ENCODE peak calls at places on chromosomes 4 and X, in ten cellular contexts. One of them, this sample, is unnamed.
A peak's percentile ranks its signal among the peaks of the same experiment; 100 is the strongest.

GRCh38 chrX:13067842-13068241 is 23.4 kb upstream of the FAM9C start:
- DNase-seq in NCI-H1694 treated with DMSO at 0.1 percent for 48 hours: no peak
- DNase-seq in GM04503: no peak
- DNase-seq in T-cell: no peak
- DNase-seq in AG09309: no peak
- DNase-seq in mammary epithelial cell: no peak
- DNase-seq in AG04450: no peak
- DNase-seq in HuH-7.5: no peak
- DNase-seq in brain microvascular endothelial cell: no peak
- DNase-seq in GM12864: no peak
- DNase-seq in this sample: no peak

GRCh38 chrX:78945186-78945912 is at the start of gene P2RY10:
- DNase-seq in GM12864: peak; percentile 59
- DNase-seq in GM04503: no peak
- DNase-seq in AG04450: no peak
- DNase-seq in brain microvascular endothelial cell: no peak
- DNase-seq in NCI-H1694 treated with DMSO at 0.1 percent for 48 hours: no peak
- DNase-seq in T-cell: no peak
- DNase-seq in mammary epithelial cell: no peak
- DNase-seq in HuH-7.5: no peak
- DNase-seq in AG09309: no peak
- DNase-seq in this sample: peak; percentile 62

GRCh38 chr4:1239949-1240305 is 9.0 kb downstream of the CTBP1 start:
- DNase-seq in GM12864: no peak
- DNase-seq in AG04450: no peak
- DNase-seq in NCI-H1694 treated with DMSO at 0.1 percent for 48 hours: no peak
- DNase-seq in brain microvascular endothelial cell: no peak
- DNase-seq in T-cell: no peak
- DNase-seq in AG09309: no peak
- DNase-seq in HuH-7.5: peak; percentile 20
- DNase-seq in mammary epithelial cell: no peak
- DNase-seq in GM04503: no peak
- DNase-seq in this sample: peak; percentile 37

GRCh38 chr4:150363721-150364688 is 217.9 kb upstream of the MAB21L2 start:
- DNase-seq in T-cell: no peak
- DNase-seq in GM12864: no peak
- DNase-seq in AG09309: no peak
- DNase-seq in NCI-H1694 treated with DMSO at 0.1 percent for 48 hours: no peak
- DNase-seq in mammary epithelial cell: no peak
- DNase-seq in AG04450: no peak
- DNase-seq in GM04503: no peak
- DNase-seq in HuH-7.5: no peak
- DNase-seq in brain microvascular endothelial cell: no peak
- DNase-seq in this sample: no peak

GRCh38 chrX:50779694-50780093 is 34.3 kb downstream of the SHROOM4 start:
- DNase-seq in AG04450: no peak
- DNase-seq in GM12864: no peak
- DNase-seq in mammary epithelial cell: no peak
- DNase-seq in T-cell: no peak
- DNase-seq in AG09309: no peak
- DNase-seq in GM04503: no peak
- DNase-seq in brain microvascular endothelial cell: no peak
- DNase-seq in NCI-H1694 treated with DMSO at 0.1 percent for 48 hours: no peak
- DNase-seq in HuH-7.5: no peak
- DNase-seq in this sample: no peak

GRCh38 chrX:21738145-21738949 is 19.6 kb downstream of the SMPX start:
- DNase-seq in GM04503: no peak
- DNase-seq in T-cell: no peak
- DNase-seq in AG09309: no peak
- DNase-seq in mammary epithelial cell: no peak
- DNase-seq in NCI-H1694 treated with DMSO at 0.1 percent for 48 hours: no peak
- DNase-seq in GM12864: no peak
- DNase-seq in HuH-7.5: no peak
- DNase-seq in brain microvascular endothelial cell: no peak
- DNase-seq in AG04450: no peak
- DNase-seq in this sample: no peak

GRCh38 chr4:99885063-99885664 is 9.1 kb downstream of the LAMTOR3 start:
- DNase-seq in HuH-7.5: no peak
- DNase-seq in T-cell: no peak
- DNase-seq in GM12864: peak; percentile 18
- DNase-seq in AG04450: no peak
- DNase-seq in NCI-H1694 treated with DMSO at 0.1 percent for 48 hours: no peak
- DNase-seq in mammary epithelial cell: peak; percentile 34
- DNase-seq in GM04503: no peak
- DNase-seq in AG09309: no peak
- DNase-seq in brain microvascular endothelial cell: peak; percentile 22
- DNase-seq in this sample: no peak

GRCh38 chr4:123338715-123339114 is 57.9 kb upstream of the SPRY1 start:
- DNase-seq in T-cell: no peak
- DNase-seq in AG04450: no peak
- DNase-seq in HuH-7.5: no peak
- DNase-seq in brain microvascular endothelial cell: no peak
- DNase-seq in GM04503: no peak
- DNase-seq in NCI-H1694 treated with DMSO at 0.1 percent for 48 hours: no peak
- DNase-seq in mammary epithelial cell: no peak
- DNase-seq in AG09309: no peak
- DNase-seq in GM12864: no peak
- DNase-seq in this sample: no peak

GRCh38 chr4:4182835-4183568 is 43.7 kb downstream of the OTOP1 start:
- DNase-seq in AG09309: no peak
- DNase-seq in mammary epithelial cell: no peak
- DNase-seq in brain microvascular endothelial cell: no peak
- DNase-seq in GM04503: no peak
- DNase-seq in T-cell: no peak
- DNase-seq in GM12864: no peak
- DNase-seq in AG04450: no peak
- DNase-seq in HuH-7.5: peak; percentile 26
- DNase-seq in NCI-H1694 treated with DMSO at 0.1 percent for 48 hours: no peak
- DNase-seq in this sample: peak; percentile 14

GRCh38 chr4:173516621-173517612 is 13.1 kb downstream of the HAND2 start:
- DNase-seq in AG09309: no peak
- DNase-seq in HuH-7.5: no peak
- DNase-seq in AG04450: no peak
- DNase-seq in GM04503: no peak
- DNase-seq in mammary epithelial cell: no peak
- DNase-seq in brain microvascular endothelial cell: no peak
- DNase-seq in GM12864: no peak
- DNase-seq in NCI-H1694 treated with DMSO at 0.1 percent for 48 hours: no peak
- DNase-seq in T-cell: no peak
- DNase-seq in this sample: no peak

GRCh38 chr4:77777135-77777777 is 41.9 kb downstream of the CNOT6L start:
- DNase-seq in brain microvascular endothelial cell: no peak
- DNase-seq in AG09309: no peak
- DNase-seq in GM12864: no peak
- DNase-seq in HuH-7.5: no peak
- DNase-seq in mammary epithelial cell: peak; percentile 40
- DNase-seq in GM04503: no peak
- DNase-seq in AG04450: no peak
- DNase-seq in NCI-H1694 treated with DMSO at 0.1 percent for 48 hours: no peak
- DNase-seq in T-cell: no peak
- DNase-seq in this sample: no peak

GRCh38 chrX:44621088-44621487 is 78.4 kb upstream of the FUNDC1 start:
- DNase-seq in brain microvascular endothelial cell: no peak
- DNase-seq in T-cell: no peak
- DNase-seq in GM04503: no peak
- DNase-seq in NCI-H1694 treated with DMSO at 0.1 percent for 48 hours: no peak
- DNase-seq in mammary epithelial cell: no peak
- DNase-seq in HuH-7.5: no peak
- DNase-seq in AG04450: no peak
- DNase-seq in GM12864: no peak
- DNase-seq in AG09309: no peak
- DNase-seq in this sample: no peak

GRCh38 chrX:144333429-144333828 is 449.6 kb downstream of the UBE2NL start:
- DNase-seq in GM12864: no peak
- DNase-seq in GM04503: no peak
- DNase-seq in NCI-H1694 treated with DMSO at 0.1 percent for 48 hours: no peak
- DNase-seq in mammary epithelial cell: no peak
- DNase-seq in HuH-7.5: no peak
- DNase-seq in AG09309: no peak
- DNase-seq in brain microvascular endothelial cell: no peak
- DNase-seq in AG04450: no peak
- DNase-seq in T-cell: no peak
- DNase-seq in this sample: no peak

GRCh38 chrX:1249101-1249887 is 19.3 kb upstream of the CSF2RA start:
- DNase-seq in brain microvascular endothelial cell: peak; percentile 12
- DNase-seq in NCI-H1694 treated with DMSO at 0.1 percent for 48 hours: no peak
- DNase-seq in mammary epithelial cell: no peak
- DNase-seq in GM04503: peak; percentile 10
- DNase-seq in GM12864: no peak
- DNase-seq in T-cell: peak; percentile 22
- DNase-seq in HuH-7.5: peak; percentile 4
- DNase-seq in AG04450: no peak
- DNase-seq in AG09309: no peak
- DNase-seq in this sample: peak; percentile 47

GRCh38 chr4:139537292-139537691 is 18.7 kb downstream of the SETD7 start:
- DNase-seq in brain microvascular endothelial cell: no peak
- DNase-seq in T-cell: no peak
- DNase-seq in AG04450: no peak
- DNase-seq in GM04503: no peak
- DNase-seq in mammary epithelial cell: no peak
- DNase-seq in AG09309: no peak
- DNase-seq in HuH-7.5: no peak
- DNase-seq in GM12864: no peak
- DNase-seq in NCI-H1694 treated with DMSO at 0.1 percent for 48 hours: no peak
- DNase-seq in this sample: no peak

GRCh38 chr4:9937078-9937477 is 84.2 kb downstream of the SLC2A9 start:
- DNase-seq in NCI-H1694 treated with DMSO at 0.1 percent for 48 hours: no peak
- DNase-seq in T-cell: no peak
- DNase-seq in GM12864: no peak
- DNase-seq in AG04450: no peak
- DNase-seq in brain microvascular endothelial cell: no peak
- DNase-seq in mammary epithelial cell: no peak
- DNase-seq in HuH-7.5: no peak
- DNase-seq in AG09309: no peak
- DNase-seq in GM04503: no peak
- DNase-seq in this sample: no peak

GRCh38 chr4:124212835-124213640 is 499.5 kb downstream of the ANKRD50 start:
- DNase-seq in NCI-H1694 treated with DMSO at 0.1 percent for 48 hours: no peak
- DNase-seq in brain microvascular endothelial cell: peak; percentile 23
- DNase-seq in GM04503: no peak
- DNase-seq in AG09309: no peak
- DNase-seq in AG04450: no peak
- DNase-seq in mammary epithelial cell: no peak
- DNase-seq in GM12864: no peak
- DNase-seq in T-cell: no peak
- DNase-seq in HuH-7.5: no peak
- DNase-seq in this sample: no peak

GRCh38 chrX:108735680-108736508 is 469 bp downstream of the IRS4 start:
- DNase-seq in T-cell: no peak
- DNase-seq in NCI-H1694 treated with DMSO at 0.1 percent for 48 hours: no peak
- DNase-seq in HuH-7.5: peak; percentile 8
- DNase-seq in GM12864: no peak
- DNase-seq in brain microvascular endothelial cell: no peak
- DNase-seq in mammary epithelial cell: peak; percentile 6
- DNase-seq in GM04503: no peak
- DNase-seq in AG04450: no peak
- DNase-seq in AG09309: no peak
- DNase-seq in this sample: no peak

GRCh38 chr4:159197885-159198269 is 95.0 kb downstream of the RAPGEF2 start:
- DNase-seq in HuH-7.5: no peak
- DNase-seq in GM12864: no peak
- DNase-seq in brain microvascular endothelial cell: no peak
- DNase-seq in AG09309: no peak
- DNase-seq in AG04450: no peak
- DNase-seq in NCI-H1694 treated with DMSO at 0.1 percent for 48 hours: no peak
- DNase-seq in GM04503: no peak
- DNase-seq in T-cell: no peak
- DNase-seq in mammary epithelial cell: no peak
- DNase-seq in this sample: no peak

GRCh38 chr4:67909910-67910905 is 26.4 kb upstream of the TMPRSS11D start:
- DNase-seq in GM12864: no peak
- DNase-seq in T-cell: no peak
- DNase-seq in HuH-7.5: no peak
- DNase-seq in GM04503: no peak
- DNase-seq in brain microvascular endothelial cell: no peak
- DNase-seq in AG04450: no peak
- DNase-seq in NCI-H1694 treated with DMSO at 0.1 percent for 48 hours: no peak
- DNase-seq in mammary epithelial cell: peak; percentile 17
- DNase-seq in AG09309: no peak
- DNase-seq in this sample: peak; percentile 28

GRCh38 chrX:771536-771935 is 140.9 kb downstream of the SHOX start:
- DNase-seq in NCI-H1694 treated with DMSO at 0.1 percent for 48 hours: no peak
- DNase-seq in brain microvascular endothelial cell: no peak
- DNase-seq in AG09309: no peak
- DNase-seq in HuH-7.5: no peak
- DNase-seq in T-cell: no peak
- DNase-seq in GM12864: no peak
- DNase-seq in GM04503: no peak
- DNase-seq in mammary epithelial cell: no peak
- DNase-seq in AG04450: no peak
- DNase-seq in this sample: no peak

GRCh38 chrX:147917700-147918694 is 6.3 kb downstream of the FMR1 start:
- DNase-seq in brain microvascular endothelial cell: no peak
- DNase-seq in T-cell: no peak
- DNase-seq in GM04503: no peak
- DNase-seq in AG09309: no peak
- DNase-seq in HuH-7.5: no peak
- DNase-seq in AG04450: no peak
- DNase-seq in NCI-H1694 treated with DMSO at 0.1 percent for 48 hours: no peak
- DNase-seq in mammary epithelial cell: no peak
- DNase-seq in GM12864: no peak
- DNase-seq in this sample: peak; percentile 35

GRCh38 chrX:129777218-129777768 is 2.5 kb upstream of the SASH3 start:
- DNase-seq in GM12864: no peak
- DNase-seq in T-cell: peak; percentile 67
- DNase-seq in NCI-H1694 treated with DMSO at 0.1 percent for 48 hours: no peak
- DNase-seq in AG09309: no peak
- DNase-seq in mammary epithelial cell: no peak
- DNase-seq in HuH-7.5: no peak
- DNase-seq in GM04503: no peak
- DNase-seq in AG04450: no peak
- DNase-seq in brain microvascular endothelial cell: no peak
- DNase-seq in this sample: peak; percentile 64

GRCh38 chr4:119678761-119679160 is 50.2 kb upstream of the PDE5A start:
- DNase-seq in T-cell: no peak
- DNase-seq in GM12864: no peak
- DNase-seq in NCI-H1694 treated with DMSO at 0.1 percent for 48 hours: no peak
- DNase-seq in mammary epithelial cell: no peak
- DNase-seq in HuH-7.5: no peak
- DNase-seq in AG04450: no peak
- DNase-seq in GM04503: no peak
- DNase-seq in AG09309: no peak
- DNase-seq in brain microvascular endothelial cell: no peak
- DNase-seq in this sample: no peak

GRCh38 chrX:109936114-109936513 is 66.8 kb upstream of the TMEM164 start:
- DNase-seq in GM04503: no peak
- DNase-seq in HuH-7.5: no peak
- DNase-seq in T-cell: no peak
- DNase-seq in mammary epithelial cell: peak; percentile 27
- DNase-seq in brain microvascular endothelial cell: no peak
- DNase-seq in NCI-H1694 treated with DMSO at 0.1 percent for 48 hours: no peak
- DNase-seq in GM12864: no peak
- DNase-seq in AG09309: peak; percentile 16
- DNase-seq in AG04450: no peak
- DNase-seq in this sample: no peak

GRCh38 chr4:1167244-1167949 is 5.0 kb downstream of the SPON2 start:
- DNase-seq in GM04503: no peak
- DNase-seq in HuH-7.5: peak; percentile 88
- DNase-seq in mammary epithelial cell: peak; percentile 31
- DNase-seq in AG09309: no peak
- DNase-seq in AG04450: peak; percentile 47
- DNase-seq in brain microvascular endothelial cell: peak; percentile 82
- DNase-seq in T-cell: peak; percentile 76
- DNase-seq in NCI-H1694 treated with DMSO at 0.1 percent for 48 hours: peak; percentile 14
- DNase-seq in GM12864: peak; percentile 92
- DNase-seq in this sample: peak; percentile 91

GRCh38 chrX:39969099-39969825 is 128.5 kb downstream of the BCOR start:
- DNase-seq in HuH-7.5: no peak
- DNase-seq in T-cell: peak; percentile 37
- DNase-seq in NCI-H1694 treated with DMSO at 0.1 percent for 48 hours: no peak
- DNase-seq in AG09309: no peak
- DNase-seq in mammary epithelial cell: no peak
- DNase-seq in GM04503: no peak
- DNase-seq in brain microvascular endothelial cell: no peak
- DNase-seq in GM12864: no peak
- DNase-seq in AG04450: no peak
- DNase-seq in this sample: no peak

GRCh38 chr4:107018336-107018735 is 17.8 kb downstream of the DKK2 start:
- DNase-seq in mammary epithelial cell: no peak
- DNase-seq in GM12864: no peak
- DNase-seq in brain microvascular endothelial cell: no peak
- DNase-seq in AG04450: no peak
- DNase-seq in NCI-H1694 treated with DMSO at 0.1 percent for 48 hours: no peak
- DNase-seq in GM04503: no peak
- DNase-seq in AG09309: no peak
- DNase-seq in T-cell: no peak
- DNase-seq in HuH-7.5: no peak
- DNase-seq in this sample: no peak

This sample was measured in B cell.